ENCODE peak calls at places on chromosomes 4 and X, in five cellular contexts. B is right atrium auricular region; Q is CD8-positive, alpha-beta memory T cell; E is upper lobe of right lung; C is SK-N-SH. W is an unnamed sample.

GRCh38 chr4:44150091-44150576 is 298.5 kb downstream of the KCTD8 start:
- DNase-seq in Q (no peak), E (no peak), B (no peak), C (no peak), W (no peak)

GRCh38 chr4:42074294-42074693 is 78.2 kb downstream of the BEND4 start:
- DNase-seq in Q (no peak), B (no peak), E (no peak), C (no peak), W (no peak)

GRCh38 chr4:123216946-123217345 is 179.6 kb upstream of the SPRY1 start:
- DNase-seq in B (no peak), E (no peak), C (no peak), Q (no peak), W (no peak)

GRCh38 chrX:73561791-73562190 is 1.2 kb upstream of the CHIC1 start:
- DNase-seq in C (no peak), B (no peak), E (no peak), Q (no peak), W (peak; percentile 9)

GRCh38 chrX:131816551-131817136 is 206.5 kb upstream of the STK26 start:
- DNase-seq in Q (peak; percentile 51), C (peak; percentile 51), E (no peak), B (no peak), W (no peak)

GRCh38 chr4:11615601-11616000 is 186.9 kb upstream of the HS3ST1 start:
- DNase-seq in B (no peak), E (no peak), Q (no peak), C (no peak), W (no peak)

GRCh38 chrX:36950495-36951253 is 57.5 kb upstream of the FAM47C start:
- DNase-seq in E (no peak), Q (no peak), B (no peak), C (no peak), W (peak; percentile 99)

GRCh38 chrX:71302461-71303213 is 1.1 kb downstream of the ITGB1BP2 start:
- DNase-seq in B (no peak), C (no peak), E (no peak), Q (no peak), W (no peak)

GRCh38 chr4:63528592-63528991 is 880.7 kb downstream of the TECRL start:
- DNase-seq in E (no peak), Q (no peak), B (no peak), C (no peak), W (peak; percentile 7)

GRCh38 chr4:145565328-145565727 is 53.9 kb upstream of the MMAA start:
- DNase-seq in Q (no peak), C (no peak), B (no peak), E (no peak), W (no peak)

GRCh38 chr4:105560488-105560887 is 8.1 kb downstream of the ARHGEF38 start:
- DNase-seq in B (no peak), E (no peak), Q (no peak), C (no peak), W (no peak)

GRCh38 chr4:156779046-156779445 is 192.6 kb downstream of the PDGFC start:
- DNase-seq in C (no peak), Q (no peak), E (no peak), B (no peak), W (no peak)

GRCh38 chr4:89212666-89213381 is 94.8 kb downstream of the GPRIN3 start:
- DNase-seq in C (no peak), E (no peak), Q (no peak), B (no peak), W (no peak)

GRCh38 chr4:48254381-48255072 is 15.1 kb downstream of the TEC start:
- DNase-seq in Q (no peak), B (no peak), E (no peak), C (no peak), W (no peak)

GRCh38 chr4:168472920-168473319 is 7.4 kb downstream of the DDX60L start:
- DNase-seq in B (no peak), E (no peak), Q (no peak), C (no peak), W (no peak)

GRCh38 chr4:182801626-182802025 is 115.6 kb downstream of the DCTD start:
- DNase-seq in Q (no peak), B (no peak), E (no peak), C (no peak), W (no peak)

GRCh38 chr4:83128235-83128929 is 13.9 kb upstream of the PLAC8 start:
- DNase-seq in C (no peak), E (no peak), B (no peak), Q (no peak), W (no peak)

GRCh38 chrX:129606918-129607317 is 47.8 kb downstream of the APLN start:
- DNase-seq in B (peak; percentile 62), E (no peak), C (peak; percentile 72), Q (peak; percentile 43), W (peak; percentile 82)

GRCh38 chr4:47135210-47135609 is 103.8 kb downstream of the GABRB1 start:
- DNase-seq in E (no peak), B (no peak), C (no peak), Q (no peak), W (no peak)
- H3K4me3 ChIP-seq in E (no peak overlapping the region), B (no peak overlapping the region), C (no peak overlapping the region), Q (no peak overlapping the region), W (no peak overlapping the region)

GRCh38 chr4:7830747-7831146 is 108.9 kb downstream of the AFAP1 start:
- DNase-seq in Q (no peak), C (no peak), E (no peak), B (no peak), W (no peak)
- H3K4me1 ChIP-seq in Q (peaks cover 34% of the 10 kb centered on the region), C (peaks cover 41% of the 10 kb centered on the region), E (peaks cover 31% of the 10 kb centered on the region), B (no peaks in the 10 kb centered on the region), W (no peaks in the 10 kb centered on the region)

DNA sequence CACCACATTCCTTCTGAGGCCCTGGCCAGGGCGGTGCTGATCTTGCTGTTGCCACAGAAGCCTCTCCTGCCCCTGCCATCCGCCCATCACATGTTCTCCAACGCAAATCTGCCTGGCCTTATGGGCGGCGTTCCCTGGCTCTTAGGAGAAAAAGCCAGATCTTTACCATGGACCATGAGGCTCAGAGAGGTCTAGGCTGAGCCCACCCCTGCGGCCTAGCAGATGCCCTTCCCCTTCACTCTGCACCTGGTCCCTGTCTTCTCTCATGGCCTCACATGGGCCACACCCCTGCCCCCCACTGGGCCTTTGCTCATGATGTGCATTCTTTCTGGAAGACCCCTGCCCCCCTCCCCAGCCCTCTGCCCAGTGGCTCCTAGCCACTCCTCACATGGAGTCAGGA is 78.5 kb downstream of the CRMP1 start:
- DNase-seq in Q (no peak), E (no peak), C (no peak), B (no peak), W (no peak)
- H3K36me3 ChIP-seq in Q (no peaks in the 10 kb centered on the region), E (peaks cover 10% of the 10 kb centered on the region), C (peaks cover 4% of the 10 kb centered on the region), B (peaks cover 32% of the 10 kb centered on the region), W (peaks cover 40% of the 10 kb centered on the region)

GRCh38 chr4:148447672-148448071 is 5.5 kb upstream of the NR3C2 start:
- DNase-seq in E (no peak), Q (peak; percentile 25), B (no peak), C (no peak), W (no peak)

GRCh38 chr4:148444296-148445070 is 2.3 kb upstream of the NR3C2 start:
- DNase-seq in Q (peak; percentile 46), E (peak; percentile 82), B (no peak), C (peak; percentile 74), W (no peak)

GRCh38 chr4:148445071-148445902 is 3.1 kb upstream of the NR3C2 start:
- DNase-seq in C (peak; percentile 72), E (peak; percentile 84), B (peak; percentile 61), Q (peak; percentile 75), W (no peak)

GRCh38 chr4:148443550-148444295 is 1.5 kb upstream of the NR3C2 start:
- DNase-seq in Q (peak; percentile 28), B (peak; percentile 61), E (peak; percentile 82), C (peak; percentile 38), W (no peak)

GRCh38 chr4:148445903-148446261 is 3.7 kb upstream of the NR3C2 start:
- DNase-seq in Q (no peak), B (no peak), E (no peak), C (no peak), W (no peak)
- H3K4me3 ChIP-seq in Q (peak overlapping the region; percentile 78), B (peak overlapping the region; percentile 88), E (peak overlapping the region; percentile 94), C (no peak overlapping the region), W (peak overlapping the region; percentile 46)

DNA sequence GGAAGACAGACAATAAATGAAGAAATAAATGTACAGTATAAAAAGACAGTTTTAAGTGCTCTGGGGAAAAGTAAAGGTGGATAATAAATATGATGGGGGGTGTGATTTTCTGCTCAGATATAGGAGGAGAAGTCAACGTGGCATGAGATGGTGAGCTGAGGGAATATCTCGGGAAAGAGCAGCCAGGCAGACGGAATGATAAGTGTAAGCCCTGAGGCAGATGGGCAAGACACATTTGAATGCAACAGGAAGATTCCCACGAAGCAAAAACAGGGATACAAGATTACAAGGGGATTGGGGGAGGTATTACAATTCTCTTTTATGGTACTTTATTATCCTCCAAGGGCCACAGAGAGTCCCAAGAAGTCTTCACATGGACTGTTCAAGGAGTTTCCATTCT is 11.1 kb downstream of the ANXA3 start:
- DNase-seq in Q (no peak), E (no peak), B (no peak), C (no peak), W (no peak)
- H3K4me1 ChIP-seq in Q (no peaks in the 10 kb centered on the region), E (peaks cover 39% of the 10 kb centered on the region), B (no peaks in the 10 kb centered on the region), C (peaks cover 3% of the 10 kb centered on the region), W (no peaks in the 10 kb centered on the region)

GRCh38 chr4:70831293-70831692 is 8.4 kb downstream of the GRSF1 start:
- DNase-seq in C (no peak), B (no peak), E (no peak), Q (no peak), W (no peak)
- H3K36me3 ChIP-seq in C (peaks cover 80% of the 10 kb centered on the region), B (peaks cover 89% of the 10 kb centered on the region), E (peaks cover 90% of the 10 kb centered on the region), Q (peaks cover 30% of the 10 kb centered on the region), W (peaks cover 93% of the 10 kb centered on the region)

DNA sequence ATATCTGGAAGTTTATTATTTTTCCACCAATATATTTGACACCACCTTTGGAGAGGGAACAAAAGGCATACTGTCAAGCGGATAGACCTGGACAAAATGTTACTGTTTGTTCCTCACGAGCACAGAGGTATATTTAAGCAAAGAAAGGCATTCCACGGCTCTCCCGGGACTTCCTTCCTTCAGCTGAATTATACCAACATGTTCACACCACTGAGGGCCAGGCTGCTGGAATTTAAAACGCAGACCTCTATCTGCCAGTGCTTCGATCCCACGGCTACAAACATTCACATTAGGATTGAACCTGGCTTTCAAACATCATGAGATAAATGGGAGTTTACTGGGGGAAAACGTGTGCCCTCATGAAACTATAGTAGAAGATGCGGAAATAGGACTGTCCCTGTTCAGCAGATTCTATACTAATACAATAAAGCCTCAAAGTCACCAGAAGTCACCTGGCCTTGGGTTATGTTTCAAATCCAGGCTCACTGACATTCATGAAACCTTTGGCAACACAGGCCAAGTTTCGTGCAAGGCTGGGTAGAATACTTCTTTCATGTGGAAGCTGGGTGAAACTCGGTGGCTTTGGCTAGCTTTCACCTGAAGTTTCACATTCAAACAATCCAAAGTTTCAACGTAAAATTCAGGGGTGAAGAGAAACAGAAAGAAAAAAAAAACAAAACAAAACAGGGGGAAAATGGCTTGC is 39.5 kb downstream of the SORBS2 start:
- DNase-seq in B (no peak), Q (no peak), E (no peak), C (no peak), W (no peak)
- H3K4me3 ChIP-seq in B (no peak overlapping the region), Q (no peak overlapping the region), E (no peak overlapping the region), C (no peak overlapping the region), W (no peak overlapping the region)

DNA sequence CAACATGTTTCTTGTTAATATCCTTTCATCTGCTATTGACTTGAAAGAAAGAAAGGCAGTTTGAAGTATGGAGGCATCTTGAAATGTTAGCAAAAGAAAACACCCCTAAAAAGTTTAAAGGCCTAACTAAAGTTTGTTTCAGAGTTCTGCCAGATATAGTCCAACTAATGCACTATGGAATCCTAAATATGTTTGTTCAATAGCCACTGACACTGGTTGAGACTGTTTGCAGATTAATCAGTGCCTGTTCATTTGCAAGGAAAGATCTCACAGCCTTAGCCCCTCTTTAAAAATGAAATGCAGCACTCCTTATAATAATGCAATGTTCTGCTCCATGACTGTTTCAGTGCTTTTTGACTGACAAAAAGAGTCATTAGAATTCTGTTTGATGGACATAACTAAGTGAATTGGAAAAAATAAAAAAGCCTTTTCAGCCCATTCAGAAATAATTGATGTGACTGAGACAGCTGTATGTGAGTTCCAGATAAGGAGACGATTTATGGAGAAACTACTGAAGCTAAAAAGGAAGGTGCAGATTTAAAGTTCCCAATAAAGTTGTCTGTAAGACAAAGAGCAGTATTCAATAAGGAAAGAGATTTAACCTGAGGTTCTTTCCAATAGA is 192.0 kb downstream of the PCDH7 start:
- DNase-seq in C (no peak), E (no peak), Q (no peak), B (no peak), W (peak; percentile 10)
- H3K4me1 ChIP-seq in C (no peaks in the 10 kb centered on the region), E (no peaks in the 10 kb centered on the region), Q (no peaks in the 10 kb centered on the region), B (no peaks in the 10 kb centered on the region), W (peaks cover 13% of the 10 kb centered on the region)